ENCODE peak calls at places on chromosome 6, in eight cellular contexts. One of them, this sample, is unnamed.
A peak's percentile ranks its signal among the peaks of the same experiment; 100 is the strongest.

GRCh38 chr6:161316531-161316930 is 42.7 kb upstream of the AGPAT4 start:
- DNase-seq in heart left ventricle: no peak
- DNase-seq in adrenal gland: no peak
- DNase-seq in NB4: no peak
- DNase-seq in sigmoid colon: no peak
- DNase-seq in stomach: no peak
- DNase-seq in spleen: no peak
- DNase-seq in body of pancreas: no peak
- DNase-seq in this sample: no peak

GRCh38 chr6:4778086-4778485 is 1.9 kb downstream of the CDYL start:
- DNase-seq in heart left ventricle: no peak
- DNase-seq in adrenal gland: no peak
- DNase-seq in NB4: peak; percentile 35
- DNase-seq in sigmoid colon: no peak
- DNase-seq in stomach: no peak
- DNase-seq in spleen: no peak
- DNase-seq in body of pancreas: no peak
- DNase-seq in this sample: peak; percentile 52

GRCh38 chr6:44256291-44257006 is 879 bp downstream of the SLC35B2 start:
- DNase-seq in heart left ventricle: no peak
- DNase-seq in adrenal gland: no peak
- DNase-seq in NB4: no peak
- DNase-seq in sigmoid colon: no peak
- DNase-seq in stomach: peak; percentile 48
- DNase-seq in spleen: peak; percentile 79
- DNase-seq in body of pancreas: peak; percentile 32
- DNase-seq in this sample: no peak

GRCh38 chr6:105985098-105985815 is 100.9 kb upstream of the PRDM1 start:
- DNase-seq in heart left ventricle: no peak
- DNase-seq in adrenal gland: no peak
- DNase-seq in NB4: no peak
- DNase-seq in sigmoid colon: peak; percentile 53
- DNase-seq in stomach: no peak
- DNase-seq in spleen: no peak
- DNase-seq in body of pancreas: no peak
- DNase-seq in this sample: no peak

GRCh38 chr6:52571099-52571755 is 5.6 kb downstream of the TRAM2 start:
- DNase-seq in heart left ventricle: no peak
- DNase-seq in adrenal gland: no peak
- DNase-seq in NB4: no peak
- DNase-seq in sigmoid colon: no peak
- DNase-seq in stomach: no peak
- DNase-seq in spleen: no peak
- DNase-seq in body of pancreas: no peak
- DNase-seq in this sample: peak; percentile 27

GRCh38 chr6:63573899-63574553 is 1.7 kb downstream of the LOC128125822 start:
- DNase-seq in heart left ventricle: no peak
- DNase-seq in adrenal gland: peak; percentile 66
- DNase-seq in NB4: peak; percentile 74
- DNase-seq in sigmoid colon: no peak
- DNase-seq in stomach: peak; percentile 48
- DNase-seq in spleen: no peak
- DNase-seq in body of pancreas: peak; percentile 63
- DNase-seq in this sample: peak; percentile 75

GRCh38 chr6:152295346-152295745 is 341.8 kb downstream of the SYNE1 start:
- DNase-seq in heart left ventricle: no peak
- DNase-seq in adrenal gland: no peak
- DNase-seq in NB4: no peak
- DNase-seq in sigmoid colon: no peak
- DNase-seq in stomach: no peak
- DNase-seq in spleen: no peak
- DNase-seq in body of pancreas: no peak
- DNase-seq in this sample: no peak

GRCh38 chr6:142378138-142378875 is 76.5 kb downstream of the ADGRG6 start:
- DNase-seq in heart left ventricle: no peak
- DNase-seq in adrenal gland: no peak
- DNase-seq in NB4: peak; percentile 36
- DNase-seq in sigmoid colon: no peak
- DNase-seq in stomach: no peak
- DNase-seq in spleen: no peak
- DNase-seq in body of pancreas: no peak
- DNase-seq in this sample: no peak

GRCh38 chr6:79608334-79609224 is 22.6 kb upstream of the SH3BGRL2 start:
- DNase-seq in heart left ventricle: no peak
- DNase-seq in adrenal gland: no peak
- DNase-seq in NB4: no peak
- DNase-seq in sigmoid colon: no peak
- DNase-seq in stomach: peak; percentile 41
- DNase-seq in spleen: no peak
- DNase-seq in body of pancreas: no peak
- DNase-seq in this sample: no peak

GRCh38 chr6:158460602-158461092 is 99.2 kb upstream of the TMEM181 start:
- DNase-seq in heart left ventricle: no peak
- DNase-seq in adrenal gland: no peak
- DNase-seq in NB4: peak; percentile 32
- DNase-seq in sigmoid colon: no peak
- DNase-seq in stomach: no peak
- DNase-seq in spleen: no peak
- DNase-seq in body of pancreas: no peak
- DNase-seq in this sample: no peak

GRCh38 chr6:166900956-166901607 is 55.3 kb downstream of the RNASET2 start:
- DNase-seq in heart left ventricle: no peak
- DNase-seq in adrenal gland: no peak
- DNase-seq in NB4: no peak
- DNase-seq in sigmoid colon: no peak
- DNase-seq in stomach: no peak
- DNase-seq in spleen: no peak
- DNase-seq in body of pancreas: no peak
- DNase-seq in this sample: no peak

GRCh38 chr6:19303381-19303780 is 533.8 kb upstream of the ID4 start:
- DNase-seq in heart left ventricle: no peak
- DNase-seq in adrenal gland: no peak
- DNase-seq in NB4: no peak
- DNase-seq in sigmoid colon: no peak
- DNase-seq in stomach: peak; percentile 36
- DNase-seq in spleen: no peak
- DNase-seq in body of pancreas: no peak
- DNase-seq in this sample: no peak

GRCh38 chr6:150599199-150600002 is at the start of gene PLEKHG1:
- DNase-seq in heart left ventricle: peak; percentile 83
- DNase-seq in adrenal gland: peak; percentile 60
- DNase-seq in NB4: peak; percentile 70
- DNase-seq in sigmoid colon: peak; percentile 85
- DNase-seq in stomach: peak; percentile 83
- DNase-seq in spleen: peak; percentile 96
- DNase-seq in body of pancreas: peak; percentile 53
- DNase-seq in this sample: peak; percentile 68

GRCh38 chr6:11460837-11461661 is 76.5 kb upstream of the TMEM170B start:
- DNase-seq in heart left ventricle: no peak
- DNase-seq in adrenal gland: no peak
- DNase-seq in NB4: peak; percentile 10
- DNase-seq in sigmoid colon: no peak
- DNase-seq in stomach: no peak
- DNase-seq in spleen: no peak
- DNase-seq in body of pancreas: no peak
- DNase-seq in this sample: no peak

GRCh38 chr6:72953901-72954494 is 271.3 kb downstream of the KHDC1L start:
- DNase-seq in heart left ventricle: no peak
- DNase-seq in adrenal gland: no peak
- DNase-seq in NB4: no peak
- DNase-seq in sigmoid colon: no peak
- DNase-seq in stomach: no peak
- DNase-seq in spleen: no peak
- DNase-seq in body of pancreas: no peak
- DNase-seq in this sample: no peak

GRCh38 chr6:34795836-34796425 is 4.0 kb downstream of the BLTP3A start:
- DNase-seq in heart left ventricle: no peak
- DNase-seq in adrenal gland: no peak
- DNase-seq in NB4: no peak
- DNase-seq in sigmoid colon: no peak
- DNase-seq in stomach: no peak
- DNase-seq in spleen: no peak
- DNase-seq in body of pancreas: no peak
- DNase-seq in this sample: no peak

GRCh38 chr6:34793877-34794276 is 2.0 kb downstream of the BLTP3A start:
- DNase-seq in heart left ventricle: no peak
- DNase-seq in adrenal gland: no peak
- DNase-seq in NB4: no peak
- DNase-seq in sigmoid colon: no peak
- DNase-seq in stomach: no peak
- DNase-seq in spleen: no peak
- DNase-seq in body of pancreas: no peak
- DNase-seq in this sample: no peak

GRCh38 chr6:34791164-34791841 is 580 bp upstream of the BLTP3A start:
- DNase-seq in heart left ventricle: peak; percentile 68
- DNase-seq in adrenal gland: peak; percentile 48
- DNase-seq in NB4: peak; percentile 85
- DNase-seq in sigmoid colon: peak; percentile 71
- DNase-seq in stomach: peak; percentile 51
- DNase-seq in spleen: peak; percentile 84
- DNase-seq in body of pancreas: peak; percentile 51
- DNase-seq in this sample: peak; percentile 80

GRCh38 chr6:34792605-34793500 is 970 bp downstream of the BLTP3A start:
- DNase-seq in heart left ventricle: peak; percentile 22
- DNase-seq in adrenal gland: peak; percentile 55
- DNase-seq in NB4: peak; percentile 87
- DNase-seq in sigmoid colon: peak; percentile 67
- DNase-seq in stomach: peak; percentile 40
- DNase-seq in spleen: peak; percentile 74
- DNase-seq in body of pancreas: peak; percentile 38
- DNase-seq in this sample: peak; percentile 84

GRCh38 chr6:34791842-34792604 is at the start of gene BLTP3A:
- DNase-seq in heart left ventricle: peak; percentile 82
- DNase-seq in adrenal gland: peak; percentile 61
- DNase-seq in NB4: peak; percentile 93
- DNase-seq in sigmoid colon: peak; percentile 76
- DNase-seq in stomach: peak; percentile 65
- DNase-seq in spleen: peak; percentile 95
- DNase-seq in body of pancreas: peak; percentile 73
- DNase-seq in this sample: peak; percentile 90
- TF ChIP-seq POLR2A in heart left ventricle: peak; percentile 28
- TF ChIP-seq POLR2A in adrenal gland: peak; percentile 59
- TF ChIP-seq POLR2A in NB4: peak; percentile 84
- TF ChIP-seq POLR2A in sigmoid colon: no peak
- TF ChIP-seq POLR2A in stomach: no peak
- TF ChIP-seq POLR2A in spleen: no peak
- TF ChIP-seq POLR2A in body of pancreas: peak; percentile 68
- TF ChIP-seq POLR2A in this sample: peak; percentile 87

DNA sequence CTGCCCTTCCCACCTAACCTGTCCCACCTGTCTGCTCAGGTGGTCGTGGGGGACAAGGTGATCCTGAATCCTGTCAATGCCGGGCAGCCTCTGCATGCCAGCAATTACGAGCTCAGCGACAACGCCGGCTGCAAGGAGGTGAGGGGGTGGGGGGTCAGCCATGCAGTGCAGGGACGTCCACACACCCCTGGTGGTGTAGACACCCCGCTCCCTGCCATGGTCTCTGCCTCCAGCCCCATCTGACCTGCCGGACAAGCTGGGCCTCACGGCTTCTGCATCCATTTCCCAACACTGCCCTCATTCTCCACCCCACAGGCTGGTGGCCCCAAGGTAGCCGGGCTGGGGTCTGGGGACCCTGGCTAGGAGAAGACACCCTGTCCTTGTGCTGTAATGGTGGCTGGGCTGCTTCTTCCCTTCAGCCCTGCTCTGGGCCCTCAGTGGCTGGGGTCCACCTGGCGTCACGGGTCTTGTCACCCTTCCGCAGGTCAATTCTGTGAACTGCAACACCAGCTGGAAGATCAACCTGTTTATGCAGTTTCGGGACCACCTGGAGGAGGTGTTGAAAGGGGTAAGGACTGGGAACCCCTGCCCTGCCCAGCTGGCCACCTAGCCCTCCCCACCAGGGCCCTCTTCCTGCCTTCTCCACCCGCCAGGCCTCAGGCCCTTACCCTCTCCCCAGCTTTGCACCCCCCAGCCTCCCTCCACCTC is 38.0 kb downstream of the ITPR3 start:
- DNase-seq in heart left ventricle: no peak
- DNase-seq in adrenal gland: no peak
- DNase-seq in NB4: no peak
- DNase-seq in sigmoid colon: no peak
- DNase-seq in stomach: no peak
- DNase-seq in spleen: no peak
- DNase-seq in body of pancreas: no peak
- DNase-seq in this sample: no peak
- TF ChIP-seq POLR2A in heart left ventricle: no peak
- TF ChIP-seq POLR2A in adrenal gland: no peak
- TF ChIP-seq POLR2A in NB4: no peak
- TF ChIP-seq POLR2A in sigmoid colon: no peak
- TF ChIP-seq POLR2A in stomach: no peak
- TF ChIP-seq POLR2A in spleen: no peak
- TF ChIP-seq POLR2A in body of pancreas: no peak
- TF ChIP-seq POLR2A in this sample: no peak

DNA sequence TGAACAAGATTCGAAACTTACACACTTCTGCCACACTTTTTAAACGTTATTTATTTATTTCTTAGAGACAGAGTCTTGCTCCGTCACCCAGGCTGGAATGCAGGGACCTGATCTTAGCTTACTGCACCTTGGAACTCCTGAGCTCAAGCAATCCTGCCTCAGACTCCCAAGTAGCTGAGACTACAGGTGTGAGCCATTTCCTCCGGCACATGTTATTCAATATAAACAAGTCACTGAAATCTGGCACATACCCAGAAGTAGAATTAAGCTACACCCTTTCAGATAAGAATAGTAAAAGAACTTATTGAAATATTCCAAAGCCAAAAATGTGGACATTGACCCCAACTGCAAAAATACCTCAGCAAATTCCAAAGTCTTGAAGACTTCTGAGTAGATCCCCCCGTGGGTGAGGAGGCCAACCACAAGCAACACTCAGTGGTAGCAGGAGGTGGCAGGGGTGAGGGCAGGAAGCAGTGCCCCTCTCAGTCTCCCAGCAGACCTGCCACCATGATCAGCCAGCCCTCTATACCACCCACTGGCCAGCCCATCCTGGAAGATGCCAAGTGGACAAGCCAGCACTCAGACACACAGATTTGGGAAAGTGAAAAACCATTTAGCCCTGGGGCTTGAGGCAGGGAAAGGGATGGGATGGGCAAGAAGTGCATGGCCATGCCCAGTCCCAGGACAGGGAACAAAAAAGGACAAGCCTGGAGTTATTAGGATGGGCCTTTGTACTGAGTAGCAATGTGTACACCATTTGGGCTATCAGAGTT is 76.7 kb downstream of the HFE start:
- DNase-seq in heart left ventricle: no peak
- DNase-seq in adrenal gland: no peak
- DNase-seq in NB4: no peak
- DNase-seq in sigmoid colon: no peak
- DNase-seq in stomach: no peak
- DNase-seq in spleen: no peak
- DNase-seq in body of pancreas: no peak
- DNase-seq in this sample: peak; percentile 70
- TF ChIP-seq POLR2A in heart left ventricle: no peak
- TF ChIP-seq POLR2A in adrenal gland: no peak
- TF ChIP-seq POLR2A in NB4: no peak
- TF ChIP-seq POLR2A in sigmoid colon: no peak
- TF ChIP-seq POLR2A in stomach: no peak
- TF ChIP-seq POLR2A in spleen: no peak
- TF ChIP-seq POLR2A in body of pancreas: no peak
- TF ChIP-seq POLR2A in this sample: no peak

GRCh38 chr6:26131618-26132017 is 44.4 kb downstream of the HFE start:
- DNase-seq in heart left ventricle: no peak
- DNase-seq in adrenal gland: no peak
- DNase-seq in NB4: no peak
- DNase-seq in sigmoid colon: no peak
- DNase-seq in stomach: no peak
- DNase-seq in spleen: no peak
- DNase-seq in body of pancreas: no peak
- DNase-seq in this sample: no peak
- TF ChIP-seq POLR2A in heart left ventricle: no peak
- TF ChIP-seq POLR2A in adrenal gland: no peak
- TF ChIP-seq POLR2A in NB4: no peak
- TF ChIP-seq POLR2A in sigmoid colon: no peak
- TF ChIP-seq POLR2A in stomach: no peak
- TF ChIP-seq POLR2A in spleen: no peak
- TF ChIP-seq POLR2A in body of pancreas: no peak
- TF ChIP-seq POLR2A in this sample: no peak

This sample was measured in erythroblast.